ENCODE peak calls at places on chromosomes 3 and 15, in five cellular contexts. B is tibial nerve, F is iPS DF 6.9, H is pons, D is left ventricle myocardium superior. S is an unnamed sample.
A peak's percentile ranks its signal among the peaks of the same experiment; 100 is the strongest.

GRCh38 chr3:126085841-126086240 is 1.9 kb upstream of the SLC41A3 start:
- DNase-seq in B (no peak), F (no peak), H (no peak), D (no peak), S (no peak)

GRCh38 chr15:99085413-99086326 is 19.2 kb upstream of the SYNM start:
- DNase-seq in B (no peak), F (no peak), H (no peak), D (no peak), S (no peak)

GRCh38 chr15:64844576-64845140 is 2.9 kb downstream of the PLEKHO2 start:
- DNase-seq in B (no peak), F (no peak), H (no peak), D (no peak), S (no peak)

GRCh38 chr15:71048913-71049675 is 66.2 kb upstream of the THSD4 start:
- DNase-seq in B (no peak), F (no peak), H (no peak), D (no peak), S (no peak)

GRCh38 chr3:15440891-15441290 is 13.5 kb downstream of the EAF1 start:
- DNase-seq in B (no peak), F (no peak), H (no peak), D (no peak), S (no peak)

GRCh38 chr15:96354731-96355560 is 24.4 kb downstream of the NR2F2 start:
- DNase-seq in B (no peak), F (no peak), H (no peak), D (no peak), S (no peak)

GRCh38 chr3:197466586-197467399 is 89.0 kb downstream of the BDH1 start:
- DNase-seq in B (no peak), F (no peak), H (peak; percentile 25), D (no peak), S (no peak)

GRCh38 chr3:3134750-3135448 is 8.2 kb downstream of the TRNT1 start:
- DNase-seq in B (no peak), F (no peak), H (no peak), D (no peak), S (no peak)

GRCh38 chr3:170111147-170111771 is 70.3 kb downstream of the PHC3 start:
- DNase-seq in B (no peak), F (no peak), H (no peak), D (no peak), S (no peak)

GRCh38 chr3:11155341-11156025 is 1.2 kb downstream of the HRH1 start:
- DNase-seq in B (peak; percentile 62), F (peak; percentile 57), H (peak; percentile 55), D (peak; percentile 76), S (peak; percentile 30)

GRCh38 chr3:182570934-182571594 is 222.2 kb upstream of the ATP11B start:
- DNase-seq in B (no peak), F (no peak), H (no peak), D (no peak), S (no peak)

GRCh38 chr15:42616107-42616506 is 40.7 kb downstream of the STARD9 start:
- DNase-seq in B (no peak), F (no peak), H (no peak), D (no peak), S (no peak)

GRCh38 chr3:183537295-183537730 is 18.2 kb downstream of the KLHL6 start:
- DNase-seq in B (no peak), F (no peak), H (peak; percentile 78), D (peak; percentile 35), S (no peak)

GRCh38 chr3:190644766-190645165 is 130.9 kb downstream of the IL1RAP start:
- DNase-seq in B (no peak), F (no peak), H (no peak), D (no peak), S (no peak)

GRCh38 chr3:131602011-131602779 is 99.4 kb upstream of the MRPL3 start:
- DNase-seq in B (no peak), F (no peak), H (no peak), D (no peak), S (no peak)

GRCh38 chr3:37922721-37923575 is 61.3 kb downstream of the CTDSPL start:
- DNase-seq in B (no peak), F (no peak), H (peak; percentile 49), D (peak; percentile 63), S (no peak)

GRCh38 chr3:10485380-10485779 is 20.0 kb downstream of the ATP2B2 start:
- DNase-seq in B (no peak), F (no peak), H (no peak), D (no peak), S (no peak)

GRCh38 chr3:43632269-43632733 is 10.5 kb upstream of the ANO10 start:
- DNase-seq in B (no peak), F (no peak), H (no peak), D (no peak), S (no peak)

GRCh38 chr3:159517105-159517504 is 471.5 kb upstream of the IL12A start:
- DNase-seq in B (no peak), F (no peak), H (no peak), D (no peak), S (no peak)

GRCh38 chr15:39594764-39595620 is 14.1 kb downstream of the THBS1 start:
- DNase-seq in B (no peak), F (no peak), H (no peak), D (no peak), S (no peak)

GRCh38 chr3:53312832-53313231 is 34.5 kb downstream of the DCP1A start:
- DNase-seq in B (no peak), F (no peak), H (no peak), D (no peak), S (no peak)

GRCh38 chr3:53843195-53844177 is 2.7 kb downstream of the CHDH start:
- DNase-seq in B (no peak), F (no peak), H (no peak), D (no peak), S (no peak)

GRCh38 chr15:76309561-76310330 is 1.5 kb downstream of the ETFA start:
- DNase-seq in B (no peak), F (no peak), H (no peak), D (no peak), S (no peak)

GRCh38 chr3:59235221-59236012 is 185.6 kb upstream of the CFAP20DC start:
- DNase-seq in B (no peak), F (no peak), H (no peak), D (no peak), S (no peak)

GRCh38 chr15:57458255-57458850 is 82.0 kb downstream of the CGNL1 start:
- DNase-seq in B (no peak), F (no peak), H (no peak), D (no peak), S (no peak)

GRCh38 chr15:51212909-51213308 is 118.2 kb upstream of the TNFAIP8L3 start:
- DNase-seq in B (no peak), F (no peak), H (no peak), D (no peak), S (no peak)

GRCh38 chr15:40769310-40770146 is at the start of gene C15orf62:
- DNase-seq in B (peak; percentile 14), F (no peak), H (peak; percentile 19), D (no peak), S (no peak)

GRCh38 chr3:53828581-53828980 is 17.6 kb downstream of the CHDH start:
- DNase-seq in B (no peak), F (no peak), H (no peak), D (no peak), S (no peak)

GRCh38 chr15:55282284-55282833 is 7.3 kb downstream of the RAB27A start:
- DNase-seq in B (no peak), F (no peak), H (no peak), D (no peak), S (no peak)

GRCh38 chr15:32852771-32853170 is 135.0 kb downstream of the GREM1 start:
- DNase-seq in B (no peak), F (no peak), H (no peak), D (no peak), S (no peak)

GRCh38 chr3:50171540-50172301 is 16.6 kb downstream of the SEMA3F start:
- DNase-seq in B (no peak), F (no peak), H (no peak), D (no peak), S (no peak)

GRCh38 chr3:31789429-31789828 is 191.6 kb downstream of the OSBPL10 start:
- DNase-seq in B (no peak), F (no peak), H (no peak), D (no peak), S (no peak)